ENCODE peak calls at places on chromosomes 6 and 20, in eight cellular contexts. T, V, B, O, M, D, Q and F are unnamed samples.

GRCh38 chr20:19692100-19692499 is 66.0 kb upstream of the RIN2 start:
- DNase-seq in T (no peak), V (no peak), B (no peak), O (no peak), M (no peak), D (no peak), Q (no peak), F (no peak)

GRCh38 chr6:36906539-36906938 is 20.8 kb downstream of the C6orf89 start:
- DNase-seq in T (peak; percentile 57), V (no peak), B (no peak), O (no peak), M (no peak), D (peak; percentile 73), Q (peak; percentile 92), F (no peak)

GRCh38 chr6:41406821-41407787 is 71.7 kb downstream of the NCR2 start:
- DNase-seq in T (no peak), V (no peak), B (no peak), O (no peak), M (no peak), D (no peak), Q (no peak), F (no peak)

GRCh38 chr6:130431346-130431745 is 65.5 kb downstream of the TMEM200A start:
- DNase-seq in T (no peak), V (no peak), B (no peak), O (no peak), M (no peak), D (no peak), Q (no peak), F (no peak)

GRCh38 chr6:155656024-155656423 is 200.4 kb upstream of the NOX3 start:
- DNase-seq in T (no peak), V (no peak), B (no peak), O (no peak), M (no peak), D (no peak), Q (no peak), F (no peak)

GRCh38 chr6:53496797-53497196 is 48.1 kb downstream of the GCLC start:
- DNase-seq in T (no peak), V (no peak), B (no peak), O (no peak), M (no peak), D (no peak), Q (no peak), F (no peak)

GRCh38 chr6:44538131-44538835 is 150.8 kb downstream of the CDC5L start:
- DNase-seq in T (no peak), V (no peak), B (no peak), O (no peak), M (no peak), D (no peak), Q (no peak), F (no peak)

GRCh38 chr20:41058007-41058673 is 29.5 kb downstream of the TOP1 start:
- DNase-seq in T (no peak), V (no peak), B (no peak), O (peak; percentile 29), M (no peak), D (peak; percentile 71), Q (no peak), F (no peak)

GRCh38 chr6:35037289-35038038 is 103.7 kb downstream of the TCP11 start:
- DNase-seq in T (no peak), V (no peak), B (no peak), O (no peak), M (no peak), D (no peak), Q (no peak), F (no peak)